ENCODE peak calls at places on chromosomes 5 and 9, in six cellular contexts. U, Z, T, C, V and D are unnamed samples.

GRCh38 chr9:94906181-94906580 is 179.7 kb downstream of the AOPEP start:
- DNase-seq in U (no peak), Z (no peak), T (no peak), C (no peak), V (no peak), D (no peak)

GRCh38 chr9:4489919-4490704 is at the start of gene SLC1A1:
- DNase-seq in U (peak), Z (peak), T (peak), C (peak), V (peak), D (peak)

GRCh38 chr9:85043248-85043647 is 373.7 kb downstream of the NTRK2 start:
- DNase-seq in U (no peak), Z (no peak), T (no peak), C (no peak), V (no peak), D (no peak)

GRCh38 chr5:133234273-133234672 is 182.5 kb downstream of the HSPA4 start:
- DNase-seq in U (no peak), Z (no peak), T (no peak), C (peak), V (no peak), D (no peak)

GRCh38 chr9:127520941-127521918 is 69.9 kb downstream of the LRSAM1 start:
- DNase-seq in U (no peak), Z (peak), T (no peak), C (no peak), V (no peak), D (no peak)

GRCh38 chr5:147472669-147473131 is 37.2 kb downstream of the DPYSL3 start:
- DNase-seq in U (no peak), Z (no peak), T (no peak), C (no peak), V (no peak), D (no peak)

GRCh38 chr5:142860291-142860690 is 90.1 kb downstream of the ARHGAP26 start:
- DNase-seq in U (no peak), Z (no peak), T (no peak), C (no peak), V (no peak), D (no peak)

GRCh38 chr9:122218885-122219855 is 9.6 kb downstream of the LHX6 start:
- DNase-seq in U (no peak), Z (peak), T (no peak), C (no peak), V (no peak), D (no peak)

GRCh38 chr9:27462846-27463245 is 61.2 kb upstream of the IFNK start:
- DNase-seq in U (no peak), Z (no peak), T (no peak), C (no peak), V (no peak), D (no peak)

DNA sequence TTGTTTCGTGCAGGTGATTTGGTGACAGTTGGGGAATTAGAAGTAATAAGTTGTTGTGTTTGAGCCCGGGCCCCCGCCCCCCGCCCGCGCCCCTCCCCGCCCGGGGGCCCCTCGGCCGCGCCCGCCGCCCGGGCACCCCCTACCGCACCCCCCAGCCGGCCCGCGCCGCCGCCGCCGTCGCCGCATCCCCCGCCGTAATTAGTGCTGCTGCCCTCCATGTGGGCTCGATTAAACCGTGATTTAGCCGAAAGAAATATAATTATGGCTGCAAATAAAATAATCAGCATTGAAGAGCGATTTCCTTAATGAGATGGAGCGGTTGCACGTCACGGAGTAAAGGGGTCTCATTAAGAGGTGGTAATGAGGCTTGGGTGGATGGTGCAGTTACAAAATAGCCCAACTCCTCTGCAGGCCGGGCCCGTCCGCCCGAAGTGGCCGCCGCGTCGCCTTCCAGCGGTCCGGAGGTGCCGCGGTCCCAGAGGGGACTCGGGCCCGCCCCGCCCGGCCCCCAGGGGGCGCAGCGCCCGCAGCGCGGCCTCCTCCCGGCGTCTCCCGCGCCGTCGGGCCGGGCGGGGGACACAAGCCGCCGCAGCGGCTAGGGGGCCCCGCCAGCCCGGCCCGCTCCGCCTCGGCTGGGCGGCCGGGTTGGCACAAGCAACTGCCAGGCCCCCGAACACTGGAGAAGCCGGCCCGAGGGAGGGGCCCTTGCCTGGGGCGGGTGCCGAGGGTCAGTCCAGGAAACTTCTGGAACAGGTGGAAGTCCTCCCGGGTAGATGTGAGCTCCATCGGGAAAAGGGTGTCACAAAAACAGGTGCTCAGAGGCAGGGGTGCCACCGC is 6.9 kb upstream of the OTP start:
- DNase-seq in U (peak), Z (no peak), T (no peak), C (no peak), V (peak), D (no peak)
- TF ChIP-seq CTCF in U (peak), Z (peak), T (peak), C (peak), V (peak), D (peak)

DNA sequence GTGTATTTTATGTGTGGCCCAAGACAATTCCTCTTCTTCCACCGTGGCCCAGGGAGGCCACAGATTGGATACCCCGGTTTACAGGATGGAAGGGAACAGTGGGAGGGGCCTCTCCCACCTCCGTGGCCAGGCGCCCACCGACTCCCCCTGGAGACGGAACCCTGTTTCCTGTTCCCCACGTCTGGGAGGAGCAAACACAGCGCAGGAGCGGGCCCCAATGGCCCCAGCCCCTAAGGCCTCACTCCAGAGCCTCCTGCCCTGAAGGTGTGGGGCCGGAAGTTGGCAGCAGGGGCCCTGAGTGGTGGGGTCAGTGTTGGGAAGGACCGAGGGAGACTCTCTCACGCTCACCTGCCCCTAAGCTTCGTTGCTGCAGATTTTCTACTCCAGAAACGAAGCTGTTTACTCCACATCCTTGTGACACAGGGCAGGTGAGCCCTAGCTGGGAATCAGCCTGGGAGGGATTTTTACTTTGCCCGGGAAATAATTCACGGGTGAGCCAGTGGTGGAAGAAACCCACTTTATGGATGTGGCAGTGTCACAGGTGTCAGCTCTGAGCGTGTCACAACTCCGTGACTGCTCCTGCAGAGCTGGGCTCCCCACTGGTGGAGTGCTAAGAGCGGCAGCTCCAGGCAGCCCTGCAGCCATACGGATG is 77.6 kb upstream of the OLFM1 start:
- DNase-seq in U (no peak), Z (no peak), T (no peak), C (no peak), V (no peak), D (peak)
- TF ChIP-seq CTCF in U (no peak), Z (no peak), T (no peak), C (no peak), V (no peak), D (no peak)

DNA sequence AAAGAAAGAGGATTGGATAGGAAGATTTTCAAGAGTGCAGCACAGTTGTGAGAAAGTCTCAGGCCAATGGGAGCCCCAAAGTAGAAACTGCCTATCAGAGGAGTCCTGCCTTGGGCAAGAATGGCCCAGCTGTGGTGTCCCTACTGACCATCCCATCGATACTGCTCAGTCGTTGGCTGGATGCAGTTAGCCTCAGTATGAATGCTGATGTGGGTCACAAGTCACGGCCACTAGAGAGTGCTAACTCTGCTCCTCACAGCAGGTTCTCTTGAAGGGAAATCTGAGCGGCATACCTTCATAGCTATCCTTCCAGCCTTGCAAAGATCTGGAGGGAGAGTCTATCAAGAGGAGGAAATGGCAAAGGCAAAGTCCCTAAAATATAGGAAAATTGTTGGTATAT is 11.6 kb upstream of the CETN3 start:
- DNase-seq in U (no peak), Z (peak), T (no peak), C (no peak), V (peak), D (no peak)
- TF ChIP-seq CTCF in U (no peak), Z (peak), T (no peak), C (no peak), V (no peak), D (no peak)

GRCh38 chr5:173396311-173396993 is 68.2 kb upstream of the STC2 start:
- DNase-seq in U (no peak), Z (peak), T (no peak), C (peak), V (no peak), D (no peak)
- TF ChIP-seq CTCF in U (no peak), Z (peak), T (peak), C (no peak), V (no peak), D (no peak)

GRCh38 chr5:9545959-9546851 is at the start of gene SEMA5A:
- DNase-seq in U (peak), Z (peak), T (peak), C (peak), V (peak), D (peak)
- TF ChIP-seq CTCF in U (no peak), Z (no peak), T (no peak), C (no peak), V (no peak), D (no peak)

GRCh38 chr5:145718956-145719355 is 116.2 kb downstream of the PRELID2 start:
- DNase-seq in U (no peak), Z (peak), T (no peak), C (no peak), V (no peak), D (no peak)
- TF ChIP-seq CTCF in U (no peak), Z (peak), T (no peak), C (peak), V (no peak), D (peak)

DNA sequence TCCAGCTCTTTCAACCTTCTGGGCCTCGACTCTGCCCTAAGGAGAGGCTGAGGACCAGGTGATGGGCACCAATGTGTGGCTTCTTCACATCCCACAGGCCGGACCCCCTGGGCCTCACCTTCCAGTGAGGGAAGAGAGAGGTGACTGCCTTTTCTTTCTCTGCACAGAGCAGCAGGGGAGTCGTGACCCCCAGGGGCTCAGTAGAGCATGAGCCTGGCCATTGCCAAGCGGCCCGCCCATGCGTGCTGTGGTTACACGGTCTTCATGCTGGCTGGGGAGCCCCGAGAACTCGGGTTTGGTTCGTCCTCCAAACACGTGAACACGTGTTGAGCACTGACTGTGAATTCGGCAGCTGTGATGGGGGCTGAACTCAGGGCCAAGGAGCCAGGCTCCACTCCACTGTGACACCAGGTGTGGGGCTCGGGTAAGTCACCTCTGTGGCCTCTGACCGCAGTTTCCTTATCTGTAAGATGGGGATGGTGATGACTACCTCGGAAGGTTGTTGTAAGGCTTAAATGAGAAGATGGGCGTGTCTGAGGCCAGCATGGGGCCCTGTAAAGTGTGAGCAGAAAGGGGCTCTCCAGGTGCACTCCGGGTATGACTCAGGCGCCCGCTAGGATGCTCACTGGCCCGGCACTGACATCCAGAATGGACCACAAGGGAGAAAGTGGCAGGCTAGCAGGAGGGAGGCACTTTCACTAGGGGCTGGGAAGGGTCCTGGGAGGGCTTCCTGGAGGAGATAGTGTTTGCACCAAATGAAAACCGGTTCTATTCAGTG is 13.4 kb upstream of the GRHPR start:
- DNase-seq in U (no peak), Z (no peak), T (no peak), C (no peak), V (peak), D (no peak)
- TF ChIP-seq CTCF in U (no peak), Z (no peak), T (no peak), C (no peak), V (no peak), D (no peak)